ENCODE peak calls at places on chromosomes 12 and 14, in ten cellular contexts. One of them, this sample, is unnamed.

GRCh38 chr12:132558861-132559623 is 51.3 kb downstream of the LRCOL1 start:
- DNase-seq in IMR-90: no peak
- DNase-seq in A549: no peak
- DNase-seq in prostate gland: no peak
- DNase-seq in right lobe of liver: no peak
- DNase-seq in adrenal gland: no peak
- DNase-seq in endothelial cell of umbilical vein: no peak
- DNase-seq in K562: no peak
- DNase-seq in NB4: peak
- DNase-seq in ovary: no peak
- DNase-seq in this sample: no peak

GRCh38 chr14:60125918-60126317 is 34.2 kb downstream of the PCNX4 start:
- DNase-seq in K562: no peak
- DNase-seq in right lobe of liver: no peak
- DNase-seq in prostate gland: no peak
- DNase-seq in ovary: no peak
- DNase-seq in NB4: no peak
- DNase-seq in A549: no peak
- DNase-seq in IMR-90: peak
- DNase-seq in adrenal gland: no peak
- DNase-seq in endothelial cell of umbilical vein: no peak
- DNase-seq in this sample: no peak

GRCh38 chr12:77578471-77579262 is 252.0 kb upstream of the NAV3 start:
- DNase-seq in endothelial cell of umbilical vein: no peak
- DNase-seq in right lobe of liver: no peak
- DNase-seq in ovary: no peak
- DNase-seq in prostate gland: no peak
- DNase-seq in K562: no peak
- DNase-seq in IMR-90: peak
- DNase-seq in NB4: no peak
- DNase-seq in A549: no peak
- DNase-seq in adrenal gland: no peak
- DNase-seq in this sample: no peak

GRCh38 chr12:44876554-44877275 is 600 bp upstream of the NELL2 start:
- DNase-seq in right lobe of liver: peak
- DNase-seq in IMR-90: no peak
- DNase-seq in NB4: no peak
- DNase-seq in prostate gland: no peak
- DNase-seq in adrenal gland: peak
- DNase-seq in endothelial cell of umbilical vein: no peak
- DNase-seq in A549: peak
- DNase-seq in K562: peak
- DNase-seq in ovary: no peak
- DNase-seq in this sample: no peak

GRCh38 chr12:122024132-122024785 is 2.6 kb downstream of the BCL7A start:
- DNase-seq in right lobe of liver: no peak
- DNase-seq in ovary: no peak
- DNase-seq in NB4: no peak
- DNase-seq in adrenal gland: no peak
- DNase-seq in K562: peak
- DNase-seq in endothelial cell of umbilical vein: no peak
- DNase-seq in prostate gland: no peak
- DNase-seq in A549: no peak
- DNase-seq in IMR-90: peak
- DNase-seq in this sample: no peak

GRCh38 chr12:110550981-110551380 is 32.1 kb downstream of the PPTC7 start:
- DNase-seq in endothelial cell of umbilical vein: no peak
- DNase-seq in prostate gland: no peak
- DNase-seq in NB4: no peak
- DNase-seq in K562: no peak
- DNase-seq in right lobe of liver: no peak
- DNase-seq in A549: no peak
- DNase-seq in ovary: no peak
- DNase-seq in adrenal gland: no peak
- DNase-seq in IMR-90: no peak
- DNase-seq in this sample: no peak

GRCh38 chr12:47156167-47156736 is 76.5 kb upstream of the AMIGO2 start:
- DNase-seq in adrenal gland: peak
- DNase-seq in A549: no peak
- DNase-seq in IMR-90: peak
- DNase-seq in K562: peak
- DNase-seq in prostate gland: no peak
- DNase-seq in ovary: peak
- DNase-seq in right lobe of liver: no peak
- DNase-seq in endothelial cell of umbilical vein: peak
- DNase-seq in NB4: peak
- DNase-seq in this sample: peak

GRCh38 chr12:113006641-113007040 is 28.3 kb downstream of the OAS2 start:
- DNase-seq in K562: no peak
- DNase-seq in ovary: no peak
- DNase-seq in NB4: no peak
- DNase-seq in endothelial cell of umbilical vein: no peak
- DNase-seq in A549: no peak
- DNase-seq in adrenal gland: no peak
- DNase-seq in IMR-90: no peak
- DNase-seq in right lobe of liver: no peak
- DNase-seq in prostate gland: no peak
- DNase-seq in this sample: no peak

GRCh38 chr12:27550653-27550975 is 26.6 kb downstream of the PPFIBP1 start:
- DNase-seq in A549: no peak
- DNase-seq in prostate gland: no peak
- DNase-seq in NB4: peak
- DNase-seq in IMR-90: no peak
- DNase-seq in right lobe of liver: no peak
- DNase-seq in K562: no peak
- DNase-seq in ovary: no peak
- DNase-seq in adrenal gland: no peak
- DNase-seq in endothelial cell of umbilical vein: no peak
- DNase-seq in this sample: no peak

GRCh38 chr12:27551172-27551840 is 27.3 kb downstream of the PPFIBP1 start:
- DNase-seq in adrenal gland: no peak
- DNase-seq in right lobe of liver: no peak
- DNase-seq in endothelial cell of umbilical vein: no peak
- DNase-seq in K562: no peak
- DNase-seq in A549: no peak
- DNase-seq in ovary: no peak
- DNase-seq in IMR-90: no peak
- DNase-seq in NB4: no peak
- DNase-seq in prostate gland: no peak
- DNase-seq in this sample: no peak

GRCh38 chr12:27549231-27549800 is 25.3 kb downstream of the PPFIBP1 start:
- DNase-seq in K562: no peak
- DNase-seq in A549: peak
- DNase-seq in IMR-90: peak
- DNase-seq in NB4: peak
- DNase-seq in adrenal gland: no peak
- DNase-seq in ovary: no peak
- DNase-seq in right lobe of liver: no peak
- DNase-seq in endothelial cell of umbilical vein: peak
- DNase-seq in prostate gland: no peak
- DNase-seq in this sample: no peak

GRCh38 chr12:27548301-27549199 is 24.5 kb downstream of the PPFIBP1 start:
- DNase-seq in ovary: no peak
- DNase-seq in K562: no peak
- DNase-seq in A549: no peak
- DNase-seq in endothelial cell of umbilical vein: no peak
- DNase-seq in IMR-90: no peak
- DNase-seq in prostate gland: no peak
- DNase-seq in adrenal gland: no peak
- DNase-seq in right lobe of liver: no peak
- DNase-seq in NB4: peak
- DNase-seq in this sample: no peak

DNA sequence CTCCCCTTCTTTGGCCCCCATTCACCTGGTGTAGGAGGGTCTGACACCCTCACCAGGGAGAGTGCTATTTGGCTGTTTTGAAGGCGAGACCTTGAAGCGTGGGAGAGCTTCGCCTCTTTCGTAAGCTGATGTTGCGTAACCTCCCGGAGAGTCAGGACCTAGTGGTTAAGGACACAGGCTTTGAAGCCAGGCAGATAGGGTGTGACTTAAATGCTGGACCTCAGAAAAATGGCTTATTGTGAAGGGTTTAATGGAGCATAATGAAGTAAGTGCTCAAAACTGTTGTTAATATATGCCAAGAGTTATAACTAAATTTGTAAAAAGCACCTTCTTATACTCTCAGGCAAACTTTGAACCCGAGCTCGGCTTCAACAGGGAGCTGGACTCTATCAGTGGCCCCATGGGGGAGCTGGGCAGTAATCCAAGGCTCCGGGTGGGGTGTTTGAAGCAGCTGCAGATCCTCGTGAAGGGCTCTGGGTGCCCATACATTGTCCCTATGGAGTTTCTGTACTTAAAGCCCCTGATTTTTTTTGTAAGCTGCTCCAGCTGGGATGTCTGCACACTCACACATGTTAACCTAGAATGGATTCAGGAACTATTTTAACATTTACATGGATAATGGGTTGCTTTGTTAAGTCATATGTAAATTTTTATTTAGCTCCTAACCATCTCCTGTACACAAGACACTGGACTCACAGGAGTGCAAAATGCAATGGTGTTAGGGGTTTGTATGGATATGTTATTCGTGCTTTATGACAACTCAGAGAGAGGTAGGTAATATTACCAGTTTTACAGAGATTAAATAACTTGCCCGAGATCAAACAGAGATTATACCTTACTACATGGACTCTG is 26.0 kb downstream of the PPFIBP1 start:
- DNase-seq in right lobe of liver: peak
- DNase-seq in K562: peak
- DNase-seq in NB4: peak
- DNase-seq in ovary: peak
- DNase-seq in A549: peak
- DNase-seq in IMR-90: peak
- DNase-seq in endothelial cell of umbilical vein: peak
- DNase-seq in adrenal gland: peak
- DNase-seq in prostate gland: peak
- DNase-seq in this sample: peak
- H3K4me3 ChIP-seq in right lobe of liver: no peak
- H3K4me3 ChIP-seq in K562: no peak
- H3K4me3 ChIP-seq in NB4: peak
- H3K4me3 ChIP-seq in ovary: no peak
- H3K4me3 ChIP-seq in A549: peak
- H3K4me3 ChIP-seq in IMR-90: peak
- H3K4me3 ChIP-seq in endothelial cell of umbilical vein: no peak
- H3K4me3 ChIP-seq in adrenal gland: peak
- H3K4me3 ChIP-seq in prostate gland: no peak
- H3K4me3 ChIP-seq in this sample: no peak

DNA sequence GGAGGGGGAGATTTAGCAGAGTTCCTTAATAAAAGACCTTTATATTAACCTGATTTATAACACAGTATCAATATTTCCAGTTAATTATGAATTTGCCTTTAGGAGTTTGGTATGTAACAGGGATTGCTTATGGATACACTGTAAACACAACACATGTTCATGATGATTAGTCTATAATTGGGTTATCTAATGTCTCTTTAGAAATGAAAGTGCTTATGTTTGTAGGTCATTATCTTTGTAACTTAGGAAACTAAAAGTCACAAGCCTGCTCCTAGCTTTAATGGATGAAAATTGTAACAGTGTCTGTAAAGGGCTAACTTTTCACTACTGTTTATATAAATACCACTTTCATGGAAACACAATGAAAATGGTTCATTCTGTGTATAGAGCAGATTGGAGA is 9.4 kb downstream of the PDE3A start:
- DNase-seq in right lobe of liver: no peak
- DNase-seq in endothelial cell of umbilical vein: no peak
- DNase-seq in A549: no peak
- DNase-seq in prostate gland: no peak
- DNase-seq in NB4: no peak
- DNase-seq in ovary: no peak
- DNase-seq in adrenal gland: no peak
- DNase-seq in K562: no peak
- DNase-seq in IMR-90: no peak
- DNase-seq in this sample: no peak
- TF ChIP-seq CTCF in right lobe of liver: no peak
- TF ChIP-seq CTCF in endothelial cell of umbilical vein: no peak
- TF ChIP-seq CTCF in A549: no peak
- TF ChIP-seq CTCF in prostate gland: no peak
- TF ChIP-seq CTCF in NB4: no peak
- TF ChIP-seq CTCF in ovary: no peak
- TF ChIP-seq CTCF in adrenal gland: no peak
- TF ChIP-seq CTCF in K562: no peak
- TF ChIP-seq CTCF in IMR-90: no peak
- TF ChIP-seq CTCF in this sample: no peak

DNA sequence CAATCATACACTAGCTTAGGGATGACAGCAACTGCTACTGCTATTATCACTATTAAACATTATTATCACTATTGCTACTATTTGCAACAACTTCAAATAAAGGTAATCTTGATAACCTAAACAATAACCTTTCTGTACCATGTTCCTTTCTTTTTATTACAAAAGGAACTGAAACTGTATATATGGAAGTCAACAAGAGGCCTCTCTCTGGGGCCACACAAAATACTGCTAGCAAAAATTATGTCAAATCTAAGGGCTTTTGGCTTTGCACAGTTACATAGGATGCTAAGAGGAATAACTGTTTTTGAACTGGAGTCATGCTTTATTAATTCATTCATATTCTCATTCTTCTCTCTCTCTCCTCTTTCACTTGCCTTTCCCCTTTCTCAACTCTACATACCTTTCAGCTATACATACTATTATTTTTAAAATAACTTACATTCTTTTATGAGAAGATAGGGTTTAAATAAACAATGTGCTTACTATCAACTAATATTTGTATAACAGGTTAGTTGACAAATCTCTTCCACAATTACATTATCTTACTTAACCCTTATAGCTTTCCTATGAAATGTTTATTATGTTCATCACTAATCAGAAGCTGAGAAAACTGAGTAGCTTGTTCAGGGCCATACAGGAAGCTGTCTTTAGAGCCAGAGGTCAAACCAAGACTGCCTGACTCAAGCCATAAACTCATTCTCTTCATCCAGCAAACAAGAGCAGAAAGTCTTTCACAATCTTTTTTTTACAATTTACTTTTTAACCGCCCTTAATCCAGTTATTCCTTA is 25.7 kb downstream of the SPTSSA start:
- DNase-seq in endothelial cell of umbilical vein: peak
- DNase-seq in NB4: peak
- DNase-seq in adrenal gland: no peak
- DNase-seq in right lobe of liver: no peak
- DNase-seq in ovary: no peak
- DNase-seq in prostate gland: no peak
- DNase-seq in A549: no peak
- DNase-seq in IMR-90: peak
- DNase-seq in K562: no peak
- DNase-seq in this sample: no peak
- TF ChIP-seq POLR2A in endothelial cell of umbilical vein: no peak
- TF ChIP-seq POLR2A in NB4: no peak
- TF ChIP-seq POLR2A in adrenal gland: no peak
- TF ChIP-seq POLR2A in right lobe of liver: no peak
- TF ChIP-seq POLR2A in ovary: no peak
- TF ChIP-seq POLR2A in prostate gland: no peak
- TF ChIP-seq POLR2A in A549: no peak
- TF ChIP-seq POLR2A in IMR-90: no peak
- TF ChIP-seq POLR2A in K562: no peak
- TF ChIP-seq POLR2A in this sample: no peak

GRCh38 chr14:22836301-22837058 is at the start of gene MMP14:
- DNase-seq in adrenal gland: peak
- DNase-seq in A549: no peak
- DNase-seq in endothelial cell of umbilical vein: peak
- DNase-seq in IMR-90: peak
- DNase-seq in ovary: peak
- DNase-seq in NB4: peak
- DNase-seq in prostate gland: peak
- DNase-seq in right lobe of liver: peak
- DNase-seq in K562: no peak
- DNase-seq in this sample: peak

GRCh38 chr14:22837750-22838538 is 1.6 kb downstream of the MMP14 start:
- DNase-seq in IMR-90: peak
- DNase-seq in NB4: peak
- DNase-seq in K562: no peak
- DNase-seq in prostate gland: peak
- DNase-seq in right lobe of liver: peak
- DNase-seq in adrenal gland: no peak
- DNase-seq in endothelial cell of umbilical vein: no peak
- DNase-seq in A549: no peak
- DNase-seq in ovary: peak
- DNase-seq in this sample: peak

GRCh38 chr14:22837059-22837749 is 819 bp downstream of the MMP14 start:
- DNase-seq in prostate gland: no peak
- DNase-seq in A549: no peak
- DNase-seq in right lobe of liver: peak
- DNase-seq in adrenal gland: peak
- DNase-seq in IMR-90: peak
- DNase-seq in ovary: peak
- DNase-seq in endothelial cell of umbilical vein: peak
- DNase-seq in NB4: peak
- DNase-seq in K562: no peak
- DNase-seq in this sample: peak

GRCh38 chr14:22839159-22839779 is 2.9 kb downstream of the MMP14 start:
- DNase-seq in NB4: peak
- DNase-seq in ovary: peak
- DNase-seq in IMR-90: peak
- DNase-seq in endothelial cell of umbilical vein: no peak
- DNase-seq in K562: no peak
- DNase-seq in prostate gland: peak
- DNase-seq in A549: no peak
- DNase-seq in right lobe of liver: peak
- DNase-seq in adrenal gland: no peak
- DNase-seq in this sample: no peak

GRCh38 chr14:22838631-22839041 is 2.3 kb downstream of the MMP14 start:
- DNase-seq in adrenal gland: no peak
- DNase-seq in endothelial cell of umbilical vein: no peak
- DNase-seq in right lobe of liver: peak
- DNase-seq in ovary: peak
- DNase-seq in NB4: peak
- DNase-seq in A549: no peak
- DNase-seq in K562: no peak
- DNase-seq in prostate gland: no peak
- DNase-seq in IMR-90: peak
- DNase-seq in this sample: peak
- H3K4me3 ChIP-seq in adrenal gland: peak
- H3K4me3 ChIP-seq in endothelial cell of umbilical vein: peak
- H3K4me3 ChIP-seq in right lobe of liver: no peak
- H3K4me3 ChIP-seq in ovary: peak
- H3K4me3 ChIP-seq in NB4: peak
- H3K4me3 ChIP-seq in A549: no peak
- H3K4me3 ChIP-seq in K562: no peak
- H3K4me3 ChIP-seq in prostate gland: peak
- H3K4me3 ChIP-seq in IMR-90: peak
- H3K4me3 ChIP-seq in this sample: peak